ENCODE peak calls at places on chromosome 6, in eight cellular contexts. J is cardiac fibroblast, N is tibial nerve, H is epithelial cell of esophagus, Q is NB4, O is fibroblast of the aortic adventitia, G is OCI-LY7, W is nephron progenitor cell. C is an unnamed sample.

GRCh38 chr6:127971945-127972391 is 71.1 kb upstream of the THEMIS start:
- DNase-seq in N (no peak), G (no peak), W (no peak), Q (peak; percentile 42), J (peak; percentile 21), H (peak; percentile 25), O (peak; percentile 71), C (no peak)

GRCh38 chr6:106156863-106157262 is 70.7 kb downstream of the PRDM1 start:
- DNase-seq in G (no peak), J (no peak), O (no peak), Q (no peak), N (no peak), H (no peak), W (no peak), C (no peak)

GRCh38 chr6:143607959-143608358 is 69.8 kb upstream of the PHACTR2 start:
- DNase-seq in W (peak; percentile 8), N (no peak), O (no peak), G (no peak), J (no peak), Q (no peak), H (peak; percentile 9), C (no peak)

GRCh38 chr6:39342692-39343460 is 20.4 kb upstream of the KCNK16 start:
- DNase-seq in O (no peak), W (no peak), J (no peak), G (no peak), Q (no peak), H (no peak), N (no peak), C (no peak)

GRCh38 chr6:146582857-146583256 is 15.9 kb upstream of the ADGB start:
- DNase-seq in N (peak; percentile 63), J (peak; percentile 58), Q (peak; percentile 62), H (peak; percentile 41), W (no peak), G (no peak), O (peak; percentile 48), C (no peak)

GRCh38 chr6:74277749-74278148 is 581.7 kb downstream of the CD109 start:
- DNase-seq in Q (no peak), N (no peak), O (no peak), G (no peak), H (peak; percentile 29), J (peak; percentile 29), W (no peak), C (no peak)

GRCh38 chr6:165266236-165267025 is 43.0 kb downstream of the C6orf118 start:
- DNase-seq in H (no peak), G (no peak), Q (no peak), N (no peak), O (no peak), J (no peak), W (no peak), C (no peak)

GRCh38 chr6:108171291-108171917 is 5.6 kb downstream of the NR2E1 start:
- DNase-seq in N (no peak), O (no peak), Q (no peak), G (no peak), H (no peak), W (no peak), J (no peak), C (no peak)

GRCh38 chr6:133184798-133185380 is 56.3 kb upstream of the EYA4 start:
- DNase-seq in G (peak; percentile 13), N (no peak), O (peak; percentile 72), W (no peak), H (peak; percentile 44), J (peak; percentile 62), Q (peak; percentile 41), C (no peak)

GRCh38 chr6:50837589-50838445 is 19.1 kb downstream of the TFAP2B start:
- DNase-seq in G (no peak), W (no peak), H (no peak), Q (no peak), N (no peak), O (no peak), J (no peak), C (no peak)

GRCh38 chr6:169229611-169230321 is 23.9 kb downstream of the THBS2 start:
- DNase-seq in N (peak; percentile 57), Q (no peak), H (peak; percentile 50), G (no peak), W (no peak), O (peak; percentile 72), J (peak; percentile 54), C (no peak)

GRCh38 chr6:22028403-22028802 is 268.4 kb downstream of the PRL start:
- DNase-seq in W (no peak), J (no peak), N (no peak), H (no peak), O (no peak), G (peak; percentile 15), Q (peak; percentile 50), C (no peak)

GRCh38 chr6:13395272-13396237 is 67.2 kb upstream of the TBC1D7 start:
- DNase-seq in W (no peak), N (peak; percentile 71), H (peak; percentile 83), Q (peak; percentile 90), J (peak; percentile 97), G (peak; percentile 32), O (peak; percentile 99), C (no peak)

GRCh38 chr6:108168501-108168979 is 2.7 kb downstream of the NR2E1 start:
- DNase-seq in G (no peak), J (peak; percentile 27), O (no peak), N (no peak), Q (peak; percentile 56), W (peak; percentile 70), H (no peak), C (peak; percentile 73)

GRCh38 chr6:16901777-16902176 is 140.5 kb upstream of the ATXN1 start:
- DNase-seq in H (peak; percentile 42), J (peak; percentile 90), W (no peak), G (no peak), N (peak; percentile 61), O (peak; percentile 74), Q (no peak), C (no peak)

GRCh38 chr6:158377866-158378265 is 65.6 kb downstream of the TULP4 start:
- DNase-seq in H (peak; percentile 95), W (no peak), O (peak; percentile 38), N (no peak), J (peak; percentile 24), G (no peak), Q (no peak), C (no peak)

GRCh38 chr6:149974825-149975224 is 11.1 kb downstream of the ULBP1 start:
- DNase-seq in O (no peak), W (no peak), G (no peak), N (no peak), Q (peak; percentile 69), J (no peak), H (no peak), C (no peak)

GRCh38 chr6:26475823-26476729 is 18.3 kb downstream of the BTN2A1 start:
- DNase-seq in O (no peak), J (no peak), G (no peak), H (peak; percentile 40), W (no peak), N (no peak), Q (no peak), C (no peak)

GRCh38 chr6:21386744-21387143 is 206.8 kb upstream of the SOX4 start:
- DNase-seq in J (no peak), Q (peak; percentile 43), N (no peak), G (no peak), H (peak; percentile 76), O (no peak), W (no peak), C (no peak)

GRCh38 chr6:48765352-48765961 is 654.5 kb upstream of the PTCHD4 start:
- DNase-seq in W (peak; percentile 35), Q (peak; percentile 60), G (peak; percentile 31), O (peak; percentile 89), J (peak; percentile 87), N (no peak), H (peak; percentile 81), C (peak; percentile 31)

GRCh38 chr6:1143655-1144054 is 168.2 kb upstream of the FOXQ1 start:
- DNase-seq in Q (no peak), J (no peak), O (no peak), G (no peak), W (no peak), N (no peak), H (no peak), C (no peak)

GRCh38 chr6:42512498-42513042 is 51.3 kb upstream of the UBR2 start:
- DNase-seq in O (no peak), J (no peak), G (no peak), H (no peak), N (no peak), Q (no peak), W (no peak), C (no peak)

GRCh38 chr6:4820704-4821276 is 44.6 kb downstream of the CDYL start:
- DNase-seq in H (no peak), J (peak; percentile 21), Q (no peak), G (no peak), N (no peak), O (no peak), W (no peak), C (no peak)

GRCh38 chr6:32968770-32969684 is 633 bp downstream of the BRD2 start:
- DNase-seq in G (peak; percentile 87), N (peak; percentile 77), H (peak; percentile 80), Q (peak; percentile 90), W (peak; percentile 69), O (peak; percentile 87), J (peak; percentile 94), C (peak; percentile 53)
- TF ChIP-seq CTCF in G (peak; percentile 42), N (no peak), H (peak; percentile 29), Q (no peak), W (no peak), O (peak; percentile 27), J (peak; percentile 25), C (no peak)

GRCh38 chr6:71887006-71887743 is 825 bp downstream of the RIMS1 start:
- DNase-seq in J (no peak), O (no peak), W (peak; percentile 30), N (no peak), G (no peak), H (no peak), Q (no peak), C (no peak)
- TF ChIP-seq CTCF in J (no peak), O (no peak), W (peak; percentile 4), N (no peak), G (no peak), H (no peak), Q (no peak), C (no peak)

GRCh38 chr6:36340341-36340670 is 3.6 kb upstream of the BNIP5 start:
- DNase-seq in N (no peak), H (no peak), Q (no peak), J (no peak), W (no peak), G (no peak), O (no peak), C (no peak)

GRCh38 chr6:36336779-36337194 is at the start of gene BNIP5:
- DNase-seq in J (no peak), W (no peak), H (no peak), N (no peak), G (no peak), Q (no peak), O (no peak), C (no peak)

GRCh38 chr6:36337814-36338213 is 1.1 kb upstream of the BNIP5 start:
- DNase-seq in O (no peak), W (no peak), N (no peak), J (no peak), H (no peak), G (no peak), Q (peak; percentile 23), C (no peak)

GRCh38 chr6:36340671-36341454 is 4.2 kb upstream of the BNIP5 start:
- DNase-seq in G (peak; percentile 66), W (peak; percentile 84), Q (peak; percentile 78), O (peak; percentile 76), H (peak; percentile 57), N (peak; percentile 86), J (peak; percentile 89), C (peak; percentile 76)

GRCh38 chr6:36339156-36339555 is 2.5 kb upstream of the BNIP5 start:
- DNase-seq in H (no peak), Q (no peak), G (no peak), W (no peak), N (no peak), O (no peak), J (no peak), C (no peak)
- TF ChIP-seq CTCF in H (no peak), Q (no peak), G (no peak), W (no peak), N (no peak), O (no peak), J (no peak), C (no peak)

GRCh38 chr6:31168606-31169005 is 1.9 kb downstream of the POU5F1 start:
- DNase-seq in W (no peak), H (no peak), G (no peak), N (no peak), O (no peak), Q (no peak), J (no peak), C (no peak)
- TF ChIP-seq CTCF in W (no peak), H (no peak), G (no peak), N (no peak), O (no peak), Q (no peak), J (no peak), C (no peak)

C was measured in endothelial cell.